ENCODE peak calls at places on chromosomes 1 and 21, in ten cellular contexts. D, K, Z, S, F, H, T, U, N and C are unnamed samples.

GRCh38 chr1:65165269-65166002 is 17.4 kb downstream of the AK4 start:
- DNase-seq in Z (peak; percentile 68), K (no peak), U (no peak), T (no peak), D (no peak), S (no peak), H (no peak), N (no peak), F (no peak), C (no peak)

GRCh38 chr21:43937898-43938309 is 72.9 kb downstream of the AGPAT3 start:
- DNase-seq in D (no peak), N (peak; percentile 9), S (no peak), Z (no peak), F (no peak), U (peak; percentile 76), H (no peak), T (no peak), K (no peak), C (no peak)

GRCh38 chr1:32180186-32181060 is 948 bp downstream of the TXLNA start:
- DNase-seq in K (peak; percentile 31), F (peak; percentile 88), H (no peak), N (peak; percentile 67), T (no peak), Z (peak; percentile 56), D (no peak), U (peak; percentile 63), S (peak; percentile 62), C (peak; percentile 59)

GRCh38 chr1:164446020-164446419 is 113.0 kb upstream of the PBX1 start:
- DNase-seq in D (no peak), S (no peak), Z (no peak), H (no peak), N (no peak), U (no peak), F (no peak), T (no peak), K (no peak), C (no peak)

GRCh38 chr1:30449003-30449402 is 274.4 kb downstream of the MATN1 start:
- DNase-seq in D (no peak), F (peak; percentile 60), H (no peak), N (no peak), S (no peak), K (no peak), U (no peak), Z (no peak), T (no peak), C (no peak)

GRCh38 chr1:210464519-210465039 is 135.9 kb downstream of the HHAT start:
- DNase-seq in D (no peak), S (no peak), U (no peak), H (no peak), Z (no peak), F (no peak), T (no peak), N (no peak), K (no peak), C (peak; percentile 24)

GRCh38 chr1:180143359-180143758 is 11.3 kb upstream of the QSOX1 start:
- DNase-seq in F (no peak), N (no peak), U (no peak), T (no peak), Z (no peak), S (no peak), H (no peak), K (no peak), D (no peak), C (no peak)

GRCh38 chr1:215718888-215719287 is 151.8 kb downstream of the KCTD3 start:
- DNase-seq in N (no peak), H (no peak), S (no peak), K (no peak), U (no peak), T (no peak), F (no peak), D (no peak), Z (no peak), C (no peak)

GRCh38 chr1:68202239-68202832 is 30.0 kb downstream of the WLS start:
- DNase-seq in U (no peak), H (no peak), Z (no peak), K (no peak), T (no peak), F (no peak), N (no peak), S (no peak), D (no peak), C (no peak)

GRCh38 chr1:234603221-234604204 is 6.5 kb downstream of the IRF2BP2 start:
- DNase-seq in H (no peak), N (no peak), F (no peak), D (no peak), U (no peak), T (peak; percentile 66), K (no peak), Z (peak; percentile 62), S (no peak), C (no peak)

GRCh38 chr1:204579681-204580080 is 63.5 kb downstream of the MDM4 start:
- DNase-seq in T (no peak), Z (no peak), N (no peak), U (no peak), S (no peak), K (no peak), D (no peak), H (no peak), F (no peak), C (no peak)

GRCh38 chr1:220788146-220788545 is 1.4 kb downstream of the MTARC1 start:
- DNase-seq in N (no peak), S (no peak), F (no peak), H (no peak), T (no peak), K (no peak), Z (no peak), D (no peak), U (no peak), C (no peak)

GRCh38 chr1:204323887-204324286 is 35.8 kb downstream of the PLEKHA6 start:
- DNase-seq in Z (no peak), H (no peak), U (peak; percentile 79), T (no peak), S (no peak), D (no peak), F (no peak), K (no peak), N (no peak), C (no peak)

GRCh38 chr1:96944743-96945142 is 223.2 kb downstream of the PTBP2 start:
- DNase-seq in Z (no peak), H (no peak), N (no peak), F (no peak), D (no peak), U (no peak), S (no peak), K (no peak), T (no peak), C (no peak)

DNA sequence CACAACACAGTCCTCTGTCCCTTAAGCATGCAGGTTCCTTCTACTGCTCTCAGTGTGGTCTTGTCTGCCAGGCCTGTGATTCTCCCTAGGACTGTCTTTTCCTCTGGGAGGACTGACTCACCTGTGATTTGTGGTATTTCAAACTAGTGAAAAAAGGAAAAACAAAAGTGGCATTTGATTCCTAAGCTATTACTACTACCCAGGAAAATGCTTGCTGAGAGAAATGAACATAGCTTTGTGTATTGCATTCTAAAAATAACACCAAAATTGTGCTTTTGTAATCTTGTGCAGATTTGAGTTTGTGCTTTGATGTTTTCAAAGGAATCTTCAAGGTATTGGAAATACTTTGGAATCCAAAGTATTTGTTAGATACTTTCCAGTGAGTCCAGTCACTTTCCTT is 57.0 kb downstream of the GPR161 start:
- DNase-seq in D (no peak), Z (no peak), F (no peak), S (no peak), N (no peak), U (no peak), K (no peak), H (no peak), T (no peak), C (no peak)
- H3K27ac ChIP-seq in D (no peak overlapping the region), Z (no peak overlapping the region), F (no peak overlapping the region), S (no peak overlapping the region), N (no peak overlapping the region), U (no peak overlapping the region), K (no peak overlapping the region), H (no peak overlapping the region), T (no peak overlapping the region), C (peak overlapping the region; percentile 46)

DNA sequence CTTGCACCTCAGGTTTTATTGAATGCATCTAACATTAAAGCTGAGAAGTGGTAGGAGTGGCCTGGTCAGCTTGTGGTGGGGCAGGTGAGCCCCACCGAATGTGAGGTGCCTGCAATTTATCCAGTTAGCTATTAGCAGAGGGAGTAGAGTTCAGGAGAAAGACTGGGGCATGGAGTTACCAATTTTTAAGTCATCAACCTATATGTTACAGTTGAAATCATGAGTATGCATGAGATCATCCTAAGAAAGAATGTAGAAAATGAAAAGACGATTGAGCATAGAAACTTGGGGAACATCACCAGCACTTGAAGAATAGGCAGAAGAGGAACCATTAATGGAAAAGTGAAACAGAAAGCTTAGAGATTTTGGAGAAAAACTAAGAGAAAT is 36.5 kb downstream of the DNASE2B start:
- DNase-seq in N (no peak), S (no peak), T (no peak), Z (no peak), U (no peak), F (no peak), H (no peak), D (no peak), K (no peak), C (no peak)
- TF ChIP-seq POLR2A in N (no peak), S (no peak), T (no peak), Z (no peak), U (no peak), F (no peak), H (no peak), D (no peak), K (no peak), C (no peak)

DNA sequence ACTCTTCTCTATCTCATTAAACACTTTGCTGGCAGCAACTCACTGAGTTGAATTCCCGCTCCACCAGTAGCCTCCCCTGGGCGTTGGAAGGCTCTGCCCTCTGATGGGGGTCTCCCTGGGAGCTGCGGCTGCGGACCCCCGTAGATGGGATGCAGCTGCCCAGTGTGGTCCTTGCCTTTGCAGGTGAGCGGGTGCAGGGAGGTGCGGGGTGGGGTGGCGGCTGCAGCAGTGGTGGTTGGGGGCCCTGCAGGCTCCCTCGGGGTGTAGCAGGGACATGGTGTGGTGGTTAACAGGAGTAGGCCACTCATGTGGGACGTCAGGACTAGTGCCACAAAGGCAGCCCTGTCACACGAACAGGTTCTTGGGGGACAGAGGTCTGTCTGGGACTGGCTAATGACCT is 42.0 kb downstream of the GALNT2 start:
- DNase-seq in Z (no peak), U (no peak), D (no peak), H (no peak), S (no peak), N (no peak), T (no peak), K (no peak), F (no peak), C (no peak)
- H3K4me1 ChIP-seq in Z (peaks cover 43% of the 10 kb centered on the region), U (peaks cover 10% of the 10 kb centered on the region), D (peaks cover 3% of the 10 kb centered on the region), H (peaks cover 57% of the 10 kb centered on the region), S (peaks cover 42% of the 10 kb centered on the region), N (peaks cover 20% of the 10 kb centered on the region), T (peaks cover 29% of the 10 kb centered on the region), K (peaks cover 11% of the 10 kb centered on the region), F (peaks cover 56% of the 10 kb centered on the region), C (peaks cover 14% of the 10 kb centered on the region)

DNA sequence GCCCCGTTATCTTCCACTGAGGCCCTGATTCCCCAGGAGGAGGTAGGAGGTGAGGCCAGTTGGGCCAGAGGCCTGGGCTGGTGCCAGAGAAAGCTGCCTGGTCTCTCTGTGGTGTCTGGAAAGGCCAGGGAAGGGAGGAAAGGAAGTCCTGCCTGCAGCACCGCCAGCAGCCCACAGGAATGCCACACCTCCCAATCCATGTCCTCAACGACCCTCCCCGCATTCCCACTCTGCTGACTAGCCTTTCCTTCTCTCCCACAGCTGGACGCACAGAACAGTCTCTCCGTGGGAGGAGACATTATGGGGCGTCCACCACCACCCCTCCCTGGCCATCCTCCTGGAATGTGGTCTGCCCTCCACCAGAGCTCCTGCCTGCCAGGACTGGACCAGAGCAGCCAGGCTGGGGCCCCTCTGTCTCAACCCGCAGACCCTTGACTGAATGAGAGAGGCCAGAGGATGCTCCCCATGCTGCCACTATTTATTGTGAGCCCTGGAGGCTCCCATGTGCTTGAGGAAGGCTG is 18.0 kb downstream of the CSF1 start:
- DNase-seq in H (no peak), N (peak; percentile 80), F (no peak), U (peak; percentile 56), K (no peak), Z (no peak), S (peak; percentile 36), D (peak; percentile 62), T (peak; percentile 18), C (peak; percentile 75)
- H3K27ac ChIP-seq in H (peak overlapping the region; percentile 71), N (peak overlapping the region; percentile 71), F (peak overlapping the region; percentile 85), U (peak overlapping the region; percentile 72), K (peak overlapping the region; percentile 73), Z (no peak overlapping the region), S (peak overlapping the region; percentile 76), D (peak overlapping the region; percentile 96), T (no peak overlapping the region), C (peak overlapping the region; percentile 88)